ENCODE peak calls at places on chromosomes 16 and 17, in six cellular contexts. M is NCI-H1105 treated with DMSO at 0.1 percent for 48 hours; J is NCI-H345; Y is KBM-7; L is activated gamma-delta T cell treated with anti-CD3 and anti-CD28 coated beads, Interleukin-2, amount 50 U/mL, for 16 hours; N is dorsolateral prefrontal cortex. Q is an unnamed sample.

GRCh38 chr16:30980434-30980833 is 4.6 kb upstream of the HSD3B7 start:
- DNase-seq in M (no peak), J (no peak), N (no peak), Y (no peak), L (no peak), Q (no peak)

GRCh38 chr17:21283482-21284318 is 811 bp upstream of the MAP2K3 start:
- DNase-seq in L (no peak), M (peak), J (no peak), Y (no peak), N (peak), Q (no peak)

GRCh38 chr16:81675662-81676535 is 103.2 kb upstream of the PLCG2 start:
- DNase-seq in J (no peak), M (no peak), N (no peak), L (no peak), Y (no peak), Q (no peak)

GRCh38 chr16:57007530-57007929 is 18.2 kb downstream of the NLRC5 start:
- DNase-seq in N (no peak), M (no peak), Y (no peak), L (no peak), J (no peak), Q (no peak)

GRCh38 chr17:9228408-9229159 is 207.3 kb downstream of the NTN1 start:
- DNase-seq in N (no peak), Y (no peak), L (no peak), J (no peak), M (no peak), Q (no peak)

GRCh38 chr16:67000384-67001158 is 12.2 kb downstream of the CES4A start:
- DNase-seq in M (peak), L (peak), N (peak), Y (no peak), J (peak), Q (no peak)

GRCh38 chr17:57480438-57481196 is 224.3 kb downstream of the MSI2 start:
- DNase-seq in L (no peak), M (no peak), J (no peak), Y (no peak), N (no peak), Q (no peak)

GRCh38 chr16:85259115-85259830 is 147.0 kb upstream of the CIBAR2 start:
- DNase-seq in N (no peak), L (no peak), Y (no peak), J (no peak), M (no peak), Q (no peak)

GRCh38 chr17:72687941-72688340 is 404.5 kb downstream of the SLC39A11 start:
- DNase-seq in L (no peak), Y (no peak), J (peak), M (peak), N (no peak), Q (no peak)

GRCh38 chr17:49247949-49248348 is 17.4 kb upstream of the PHOSPHO1 start:
- DNase-seq in L (no peak), M (no peak), J (no peak), N (no peak), Y (no peak), Q (no peak)

GRCh38 chr17:19378416-19379293 is at the start of gene MAPK7:
- DNase-seq in Y (no peak), J (no peak), L (no peak), M (no peak), N (no peak), Q (no peak)

GRCh38 chr17:13477180-13477611 is 124.5 kb downstream of the HS3ST3A1 start:
- DNase-seq in M (no peak), J (no peak), N (no peak), Y (no peak), L (no peak), Q (no peak)

GRCh38 chr16:6643083-6643686 is 689.5 kb upstream of the RBFOX1 start:
- DNase-seq in M (no peak), L (no peak), J (peak), N (no peak), Y (peak), Q (no peak)

GRCh38 chr17:7056386-7056785 is 12.5 kb upstream of the SLC16A11 start:
- DNase-seq in L (no peak), M (no peak), J (no peak), Y (no peak), N (no peak), Q (no peak)

GRCh38 chr17:17401271-17401781 is 75.5 kb upstream of the MED9 start:
- DNase-seq in Y (peak), J (no peak), M (no peak), N (peak), L (no peak), Q (no peak)

GRCh38 chr16:88476817-88477397 is 23.8 kb downstream of the ZFPM1 start:
- DNase-seq in L (no peak), N (no peak), Y (no peak), M (no peak), J (no peak), Q (no peak)

GRCh38 chr16:81410643-81411235 is 33.9 kb upstream of the CMIP start:
- DNase-seq in N (no peak), Y (no peak), L (no peak), J (no peak), M (no peak), Q (no peak)

GRCh38 chr17:28133562-28133970 is 91.1 kb downstream of the NLK start:
- DNase-seq in L (no peak), M (no peak), N (no peak), Y (no peak), J (no peak), Q (no peak)

GRCh38 chr16:19219836-19220235 is 51.8 kb downstream of the SYT17 start:
- DNase-seq in M (no peak), N (no peak), J (no peak), L (no peak), Y (no peak), Q (no peak)

GRCh38 chr16:51569204-51569911 is 418.3 kb upstream of the SALL1 start:
- DNase-seq in N (no peak), Y (no peak), L (no peak), M (no peak), J (no peak), Q (no peak)

GRCh38 chr17:1999557-2000251 is 25.4 kb downstream of the RTN4RL1 start:
- DNase-seq in Y (peak), N (no peak), L (no peak), J (peak), M (no peak), Q (no peak)

GRCh38 chr17:64387545-64388171 is 3.0 kb downstream of the PECAM1 start:
- DNase-seq in L (no peak), M (no peak), J (no peak), N (no peak), Y (no peak), Q (no peak)

GRCh38 chr16:56930516-56931252 is 1.3 kb upstream of the HERPUD1 start:
- DNase-seq in N (no peak), Y (no peak), L (no peak), J (peak), M (peak), Q (no peak)

GRCh38 chr16:88619859-88620655 is 18.3 kb upstream of the IL17C start:
- DNase-seq in Y (no peak), N (no peak), L (peak), M (no peak), J (no peak), Q (no peak)

GRCh38 chr16:47533744-47534292 is 72.7 kb downstream of the PHKB start:
- DNase-seq in L (no peak), M (no peak), J (no peak), N (no peak), Y (no peak), Q (no peak)

GRCh38 chr16:75322706-75323105 is 71.3 kb upstream of the BCAR1 start:
- DNase-seq in J (no peak), L (no peak), N (no peak), Y (no peak), M (no peak), Q (no peak)

GRCh38 chr17:50396261-50397110 is 837 bp downstream of the LRRC59 start:
- DNase-seq in Y (peak), L (no peak), N (no peak), M (peak), J (peak), Q (no peak)

GRCh38 chr17:76670708-76671122 is 27.2 kb upstream of the ST6GALNAC1 start:
- DNase-seq in Y (no peak), J (no peak), M (no peak), N (no peak), L (no peak), Q (no peak)

GRCh38 chr17:33169580-33170285 is 123.4 kb downstream of the ASIC2 start:
- DNase-seq in L (no peak), M (no peak), N (no peak), Y (no peak), J (no peak), Q (no peak)

GRCh38 chr17:39365252-39365651 is 36.2 kb downstream of the FBXL20 start:
- DNase-seq in J (no peak), M (no peak), N (no peak), L (no peak), Y (no peak), Q (peak)

GRCh38 chr17:80261895-80262279 is 1.2 kb downstream of the RNF213 start:
- DNase-seq in N (no peak), Y (no peak), J (no peak), L (no peak), M (no peak), Q (no peak)